ENCODE peak calls at places on chromosomes 16 and 17, in six cellular contexts. X, W, H, F, Z and D are unnamed samples.

GRCh38 chr16:89971495-89972243 is 23.1 kb downstream of the DEF8 start:
- DNase-seq in X (no peak), W (no peak), H (peak; percentile 29), F (no peak), Z (no peak), D (no peak)

GRCh38 chr16:2047330-2048115 is at the start of the genes NTHL1 and TSC2:
- DNase-seq in X (peak; percentile 86), W (peak; percentile 97), H (peak; percentile 97), F (peak; percentile 95), Z (peak; percentile 97), D (peak; percentile 94)

GRCh38 chr17:45923511-45924268 is 29.3 kb downstream of the MAPT start:
- DNase-seq in X (no peak), W (no peak), H (no peak), F (no peak), Z (no peak), D (no peak)

GRCh38 chr17:49624896-49625295 is 49.2 kb downstream of the NXPH3 start:
- DNase-seq in X (no peak), W (no peak), H (no peak), F (no peak), Z (no peak), D (no peak)

GRCh38 chr16:51012396-51012795 is 138.7 kb downstream of the SALL1 start:
- DNase-seq in X (no peak), W (no peak), H (no peak), F (no peak), Z (no peak), D (no peak)

GRCh38 chr17:48630925-48631692 is 5.0 kb upstream of the HOXB9 start:
- DNase-seq in X (no peak), W (no peak), H (peak; percentile 81), F (no peak), Z (no peak), D (no peak)

GRCh38 chr17:71500761-71501555 is 619.9 kb upstream of the SOX9 start:
- DNase-seq in X (no peak), W (no peak), H (no peak), F (no peak), Z (no peak), D (no peak)

GRCh38 chr17:58267347-58268324 is 13.1 kb downstream of the MPO start:
- DNase-seq in X (no peak), W (no peak), H (no peak), F (no peak), Z (no peak), D (no peak)

GRCh38 chr16:59605706-59606105 is 871.6 kb upstream of the GOT2 start:
- DNase-seq in X (no peak), W (no peak), H (no peak), F (no peak), Z (no peak), D (no peak)

GRCh38 chr17:57595942-57596695 is 149.0 kb downstream of the CCDC182 start:
- DNase-seq in X (no peak), W (no peak), H (no peak), F (no peak), Z (no peak), D (no peak)

GRCh38 chr17:60173304-60173807 is 23.6 kb downstream of the CA4 start:
- DNase-seq in X (no peak), W (no peak), H (no peak), F (no peak), Z (no peak), D (no peak)

GRCh38 chr16:2207872-2208271 is 2.6 kb downstream of the MLST8 start:
- DNase-seq in X (no peak), W (no peak), H (no peak), F (no peak), Z (no peak), D (no peak)

GRCh38 chr17:42188749-42189650 is 3.7 kb upstream of the HCRT start:
- DNase-seq in X (no peak), W (peak; percentile 1), H (no peak), F (no peak), Z (no peak), D (no peak)

GRCh38 chr16:8852534-8852933 is 16.3 kb downstream of the CARHSP1 start:
- DNase-seq in X (no peak), W (no peak), H (no peak), F (no peak), Z (no peak), D (no peak)

GRCh38 chr17:4150106-4150505 is 7.1 kb downstream of the CYB5D2 start:
- DNase-seq in X (no peak), W (no peak), H (no peak), F (no peak), Z (no peak), D (no peak)

GRCh38 chr16:88367560-88367959 is 15.2 kb upstream of the ZNF469 start:
- DNase-seq in X (no peak), W (no peak), H (no peak), F (peak; percentile 14), Z (peak; percentile 51), D (no peak)

GRCh38 chr16:54286330-54287017 is at the start of gene IRX3:
- DNase-seq in X (peak; percentile 88), W (peak; percentile 95), H (peak; percentile 13), F (peak; percentile 44), Z (peak; percentile 94), D (no peak)

GRCh38 chr17:41324180-41325075 is 8.9 kb upstream of the KRTAP17-1 start:
- DNase-seq in X (peak; percentile 26), W (no peak), H (peak; percentile 27), F (no peak), Z (no peak), D (no peak)

GRCh38 chr16:17467923-17468540 is 2.7 kb downstream of the XYLT1 start:
- DNase-seq in X (peak; percentile 26), W (peak; percentile 80), H (peak; percentile 80), F (peak; percentile 77), Z (peak; percentile 73), D (peak; percentile 47)

GRCh38 chr16:73179671-73180370 is 131.9 kb upstream of the ZFHX3 start:
- DNase-seq in X (no peak), W (no peak), H (no peak), F (peak; percentile 59), Z (no peak), D (no peak)

GRCh38 chr17:79664925-79665738 is 54.3 kb upstream of the RBFOX3 start:
- DNase-seq in X (no peak), W (peak; percentile 74), H (peak; percentile 79), F (peak; percentile 87), Z (peak; percentile 84), D (peak; percentile 57)

GRCh38 chr16:86334062-86334461 is 176.3 kb upstream of the FOXF1 start:
- DNase-seq in X (no peak), W (no peak), H (no peak), F (no peak), Z (no peak), D (no peak)

GRCh38 chr17:60947100-60947499 is 269.4 kb downstream of the BCAS3 start:
- DNase-seq in X (no peak), W (peak; percentile 9), H (no peak), F (no peak), Z (no peak), D (no peak)

GRCh38 chr17:39027037-39027436 is 59.8 kb upstream of the FBXO47 start:
- DNase-seq in X (peak; percentile 40), W (peak; percentile 63), H (peak; percentile 75), F (peak; percentile 67), Z (peak; percentile 86), D (peak; percentile 51)

GRCh38 chr17:58200024-58200633 is 7.6 kb downstream of the EPX start:
- DNase-seq in X (peak; percentile 89), W (peak; percentile 89), H (peak; percentile 40), F (no peak), Z (no peak), D (no peak)

DNA sequence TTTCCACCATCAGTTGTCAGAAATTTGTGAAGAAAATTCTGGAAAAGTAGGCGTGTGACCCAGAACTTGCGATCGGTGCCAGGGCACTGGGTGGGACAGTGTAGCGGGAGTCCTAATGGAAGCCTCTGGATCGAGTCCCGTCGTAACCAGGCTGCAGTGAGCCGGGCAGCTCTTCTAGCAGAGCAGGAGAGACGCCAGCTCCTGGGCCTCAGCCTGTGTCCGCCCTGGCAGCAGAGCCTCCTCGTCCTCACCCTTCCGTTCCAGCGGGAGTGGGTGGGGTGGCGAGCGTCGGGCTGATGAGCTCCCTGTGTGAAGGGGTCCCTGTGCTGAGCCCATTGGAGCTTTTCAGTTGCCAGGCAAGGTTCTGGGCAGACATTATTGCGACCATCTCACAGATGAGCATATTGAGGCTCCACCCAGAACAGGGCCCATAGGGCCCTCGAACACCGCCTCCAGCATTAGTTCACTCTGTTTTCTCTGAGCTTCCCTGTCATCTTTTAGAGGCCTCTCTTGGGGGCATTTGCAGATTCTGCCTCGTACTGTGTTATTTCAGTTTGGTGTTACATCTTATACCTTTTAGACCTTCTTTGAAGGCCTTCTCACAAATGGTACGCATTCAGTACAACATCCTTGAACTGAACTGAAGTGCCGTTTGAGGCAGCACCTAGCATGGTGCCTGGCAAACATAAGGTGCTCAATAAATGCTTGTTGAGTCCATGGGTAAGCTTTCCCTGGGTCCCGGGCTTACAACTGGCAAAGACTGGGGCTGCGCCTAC is 207.1 kb upstream of the CIBAR2 start:
- DNase-seq in X (no peak), W (no peak), H (no peak), F (no peak), Z (no peak), D (no peak)
- TF ChIP-seq EP300 in X (no peak), W (no peak), H (no peak), F (no peak), Z (no peak), D (no peak)

GRCh38 chr17:8125196-8125946 is 1.5 kb upstream of the HES7 start:
- DNase-seq in X (peak; percentile 84), W (peak; percentile 88), H (peak; percentile 88), F (peak; percentile 85), Z (peak; percentile 91), D (peak; percentile 89)
- TF ChIP-seq EP300 in X (no peak), W (no peak), H (no peak), F (no peak), Z (no peak), D (peak; percentile 45)

GRCh38 chr16:11561856-11562255 is 24.9 kb downstream of the LITAF start:
- DNase-seq in X (no peak), W (no peak), H (no peak), F (no peak), Z (no peak), D (no peak)
- TF ChIP-seq EP300 in X (no peak), W (no peak), H (no peak), F (no peak), Z (no peak), D (no peak)

DNA sequence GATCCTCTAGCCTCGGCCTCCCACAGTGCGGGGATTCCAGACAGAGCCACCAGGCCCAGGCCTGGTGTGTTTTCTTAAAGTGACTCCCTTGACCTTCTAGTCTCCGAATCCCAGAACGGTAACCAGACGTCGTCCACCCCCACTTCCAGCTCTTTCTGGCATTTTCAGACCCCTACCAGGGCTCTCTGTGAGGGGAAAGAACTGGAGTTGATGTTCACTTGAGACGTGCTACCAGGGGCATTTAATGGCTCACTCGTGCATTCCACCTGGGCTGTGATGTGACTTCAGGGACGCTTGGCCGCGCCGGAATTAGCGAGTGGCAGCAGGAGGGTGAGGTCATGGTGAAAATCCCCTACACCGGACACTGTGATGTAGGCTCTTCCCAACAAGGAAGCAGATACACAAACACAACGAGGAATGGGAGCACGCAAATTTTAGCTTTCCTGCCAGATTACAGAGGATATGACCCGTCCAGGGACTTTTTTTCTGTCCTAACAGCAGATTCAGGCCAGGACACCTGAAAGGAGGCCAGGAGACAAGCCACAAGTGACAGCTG is 1.1 kb upstream of the GNA13 start:
- DNase-seq in X (no peak), W (no peak), H (no peak), F (peak; percentile 50), Z (peak; percentile 76), D (peak; percentile 27)
- TF ChIP-seq EP300 in X (no peak), W (no peak), H (no peak), F (no peak), Z (no peak), D (peak; percentile 38)

GRCh38 chr16:28821874-28822519 is 802 bp upstream of the ATXN2L start:
- DNase-seq in X (no peak), W (no peak), H (no peak), F (peak; percentile 20), Z (no peak), D (no peak)
- TF ChIP-seq EP300 in X (no peak), W (no peak), H (no peak), F (no peak), Z (no peak), D (no peak)